ENCODE peak calls at places on chromosomes 4 and X, in seven cellular contexts. S is A549, N is esophagus squamous epithelium, C is IMR-90, P is heart left ventricle, J is stomach, Y is gastrocnemius medialis. A is an unnamed sample.

GRCh38 chr4:182585321-182585720 is 331.9 kb downstream of the DCTD start:
- DNase-seq in J (no peak), Y (no peak), P (no peak), C (no peak), S (no peak), N (no peak), A (no peak)

GRCh38 chr4:94621491-94622080 is 136.2 kb upstream of the BMPR1B start:
- DNase-seq in J (no peak), N (no peak), P (no peak), Y (no peak), C (peak), S (peak), A (peak)

GRCh38 chr4:108943971-108944370 is 181.1 kb upstream of the ETNPPL start:
- DNase-seq in C (no peak), S (no peak), Y (no peak), J (no peak), P (no peak), N (no peak), A (no peak)

GRCh38 chr4:67198757-67199156 is 346.5 kb downstream of the CENPC start:
- DNase-seq in N (no peak), S (no peak), P (no peak), C (no peak), J (no peak), Y (no peak), A (peak)

GRCh38 chr4:2867758-2868491 is 24.3 kb downstream of the ADD1 start:
- DNase-seq in C (peak), N (no peak), Y (no peak), P (peak), J (no peak), S (no peak), A (peak)

GRCh38 chr4:139955600-139955999 is 198.4 kb downstream of the MAML3 start:
- DNase-seq in P (no peak), C (no peak), J (no peak), Y (no peak), S (no peak), N (no peak), A (no peak)

GRCh38 chrX:130108647-130109428 is 1.5 kb downstream of the ELF4 start:
- DNase-seq in P (peak), N (no peak), S (peak), J (no peak), Y (no peak), C (no peak), A (no peak)

GRCh38 chr4:67103001-67103737 is 442.1 kb downstream of the CENPC start:
- DNase-seq in S (no peak), Y (no peak), C (no peak), P (no peak), N (no peak), J (no peak), A (no peak)

GRCh38 chr4:124980276-124980752 is 267.8 kb upstream of the ANKRD50 start:
- DNase-seq in N (no peak), P (no peak), Y (no peak), C (peak), J (no peak), S (no peak), A (no peak)

GRCh38 chr4:75895744-75896314 is 6.4 kb downstream of the PPEF2 start:
- DNase-seq in S (peak), N (no peak), J (no peak), Y (no peak), P (no peak), C (peak), A (no peak)

GRCh38 chr4:105283501-105283900 is 136.8 kb downstream of the TET2 start:
- DNase-seq in Y (no peak), S (no peak), C (peak), P (no peak), J (no peak), N (no peak), A (no peak)

GRCh38 chrX:139559383-139560042 is 29.0 kb downstream of the F9 start:
- DNase-seq in P (no peak), Y (peak), J (peak), C (peak), S (peak), N (no peak), A (peak)

GRCh38 chr4:118752551-118752950 is 67.4 kb downstream of the METTL14 start:
- DNase-seq in N (no peak), Y (no peak), S (no peak), P (no peak), J (no peak), C (no peak), A (no peak)

GRCh38 chrX:74119016-74119910 is 184.7 kb upstream of the ZCCHC13 start:
- DNase-seq in S (peak), Y (no peak), N (no peak), J (no peak), P (no peak), C (peak), A (no peak)

GRCh38 chrX:49199906-49200771 is at the start of gene SYP:
- DNase-seq in C (peak), Y (peak), S (peak), P (peak), J (peak), N (peak), A (peak)

GRCh38 chr4:164488114-164488513 is 265.8 kb upstream of the SMIM31 start:
- DNase-seq in C (no peak), N (no peak), J (no peak), S (no peak), P (no peak), Y (no peak), A (no peak)

GRCh38 chr4:26197018-26197779 is 123.6 kb upstream of the RBPJ start:
- DNase-seq in S (peak), P (peak), N (no peak), Y (no peak), J (peak), C (peak), A (no peak)

GRCh38 chr4:90715242-90715641 is 588.0 kb downstream of the CCSER1 start:
- DNase-seq in N (no peak), Y (no peak), P (no peak), J (no peak), S (no peak), C (no peak), A (no peak)

GRCh38 chr4:148258526-148258925 is 183.7 kb downstream of the NR3C2 start:
- DNase-seq in S (no peak), J (no peak), P (peak), N (no peak), Y (no peak), C (no peak), A (no peak)

GRCh38 chr4:148263127-148263526 is 179.1 kb downstream of the NR3C2 start:
- DNase-seq in Y (no peak), N (no peak), P (no peak), S (no peak), C (no peak), J (no peak), A (no peak)

GRCh38 chr4:148263820-148264219 is 178.4 kb downstream of the NR3C2 start:
- DNase-seq in C (no peak), P (no peak), J (no peak), N (no peak), Y (no peak), S (no peak), A (no peak)

GRCh38 chr4:148259841-148260240 is 182.4 kb downstream of the NR3C2 start:
- DNase-seq in Y (no peak), N (no peak), C (no peak), J (no peak), P (no peak), S (no peak), A (no peak)

GRCh38 chr4:148261861-148262260 is 180.4 kb downstream of the NR3C2 start:
- DNase-seq in Y (no peak), J (no peak), N (no peak), S (no peak), P (no peak), C (peak), A (no peak)
- H3K27ac ChIP-seq in Y (no peak), J (no peak), N (no peak), S (no peak), P (no peak), C (no peak), A (no peak)

GRCh38 chr4:153535735-153536494 is 69.8 kb downstream of the TMEM131L start:
- DNase-seq in P (no peak), C (peak), S (no peak), J (no peak), Y (no peak), N (no peak), A (no peak)
- TF ChIP-seq CTCF in P (no peak), C (no peak), S (no peak), J (no peak), Y (no peak), N (no peak), A (no peak)

DNA sequence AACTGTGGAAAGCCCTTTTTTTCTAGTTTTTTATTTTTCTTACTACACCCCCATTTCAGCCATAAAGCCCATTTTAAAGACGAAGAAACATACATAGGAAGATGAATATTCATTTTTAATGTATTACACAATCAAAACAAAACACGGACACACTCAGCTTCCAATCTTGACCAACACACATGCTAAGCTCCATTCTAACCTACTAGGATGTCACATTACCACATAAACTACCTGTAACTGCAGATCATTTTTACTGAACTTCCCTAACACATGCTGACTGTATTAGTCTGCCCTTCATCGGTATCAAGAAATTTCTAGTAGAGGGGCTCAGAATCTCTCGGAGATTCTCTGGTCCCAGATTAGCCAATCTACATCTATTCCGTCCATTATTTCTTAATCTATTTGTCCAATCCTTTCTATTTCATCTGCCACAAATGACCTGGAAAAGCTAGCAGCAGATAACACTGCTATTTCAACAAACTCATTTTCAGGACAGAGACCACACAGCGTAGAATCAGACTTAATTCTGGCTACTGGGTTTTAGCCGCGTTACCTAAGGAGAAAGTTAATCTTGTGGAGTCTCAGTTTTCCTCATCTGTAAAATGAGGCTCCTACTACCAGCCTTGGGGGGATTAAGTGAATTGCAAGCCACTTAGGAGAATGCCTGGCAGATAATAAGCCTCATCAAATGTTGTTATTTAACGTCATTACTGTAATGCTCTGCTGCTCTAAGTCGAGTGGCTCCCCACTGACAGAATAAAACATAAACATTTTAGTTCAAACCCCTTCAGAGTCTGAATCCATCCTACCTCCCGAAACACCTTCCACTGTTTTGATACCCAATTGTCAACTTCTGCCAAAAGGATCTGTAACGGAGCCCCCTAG is 1.6 kb downstream of the CCNI start:
- DNase-seq in Y (no peak), C (no peak), S (no peak), N (no peak), J (no peak), P (no peak), A (no peak)
- TF ChIP-seq POLR2A in Y (no peak), C (peak), S (no peak), N (no peak), J (no peak), P (no peak), A (no peak)

GRCh38 chrX:77925764-77926163 is 15.3 kb downstream of the ATP7A start:
- DNase-seq in Y (no peak), S (no peak), C (no peak), N (no peak), P (no peak), J (no peak), A (no peak)
- H3K27ac ChIP-seq in Y (no peak), S (no peak), C (no peak), N (no peak), P (no peak), J (no peak), A (no peak)

GRCh38 chrX:16743604-16744325 is 24.4 kb downstream of the SYAP1 start:
- DNase-seq in S (no peak), J (no peak), N (no peak), P (no peak), Y (no peak), C (peak), A (no peak)
- TF ChIP-seq CTCF in S (peak), J (no peak), N (no peak), P (no peak), Y (no peak), C (peak), A (no peak)

DNA sequence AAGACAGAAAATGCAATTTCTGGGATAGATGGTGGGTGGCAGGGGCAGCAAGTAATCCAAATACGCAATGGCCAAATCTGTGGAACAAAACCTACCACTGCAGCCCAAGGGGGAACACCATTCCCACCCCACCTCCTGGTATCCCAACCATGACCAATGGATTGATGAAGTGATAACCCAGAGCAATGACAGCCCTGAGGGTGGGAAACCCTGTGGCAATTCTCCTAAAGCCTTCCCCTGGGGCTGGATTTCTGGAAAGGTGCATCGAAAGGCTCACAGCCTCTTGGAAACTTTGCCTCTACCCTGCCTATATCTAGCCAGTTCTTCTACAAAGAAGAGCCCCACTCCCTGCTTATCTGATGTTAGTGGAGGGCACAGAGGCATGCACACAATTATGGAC is 59.9 kb upstream of the TXK start:
- DNase-seq in N (no peak), C (no peak), P (no peak), J (no peak), S (no peak), Y (no peak), A (no peak)
- TF ChIP-seq POLR2A in N (no peak), C (no peak), P (no peak), J (no peak), S (no peak), Y (no peak), A (no peak)

GRCh38 chr4:116066711-116067245 is 953.4 kb upstream of the NDST4 start:
- DNase-seq in S (no peak), P (no peak), C (no peak), J (no peak), Y (no peak), N (no peak), A (no peak)
- H3K27ac ChIP-seq in S (no peak), P (no peak), C (no peak), J (no peak), Y (no peak), N (no peak), A (no peak)

DNA sequence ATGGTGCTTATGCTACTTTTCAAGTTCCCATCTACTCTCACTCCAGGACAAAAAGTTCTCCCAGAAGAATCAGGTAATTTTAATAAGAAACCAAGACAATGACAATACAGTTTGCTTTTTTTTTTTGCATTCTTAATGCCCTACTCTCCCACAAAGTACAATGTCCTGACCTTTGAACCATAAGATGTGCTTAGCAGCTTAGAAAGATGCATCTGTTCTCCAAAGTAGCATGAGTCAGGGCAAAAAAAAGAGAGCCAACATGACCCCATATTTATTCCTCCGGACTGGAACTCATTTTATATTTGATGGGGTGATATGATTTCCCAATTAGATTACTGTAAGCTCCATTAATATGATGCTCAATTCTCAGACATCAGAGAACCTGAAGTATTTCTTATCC is 16.5 kb upstream of the PDCL2 start:
- DNase-seq in C (no peak), Y (no peak), N (no peak), P (no peak), J (no peak), S (no peak), A (no peak)
- TF ChIP-seq CTCF in C (no peak), Y (no peak), N (no peak), P (no peak), J (no peak), S (no peak), A (no peak)

GRCh38 chr4:146637853-146638800 is 566 bp upstream of the POU4F2 start:
- DNase-seq in N (no peak), C (no peak), S (no peak), Y (no peak), P (no peak), J (no peak), A (peak)

GRCh38 chr4:146640021-146640425 is 1.3 kb downstream of the POU4F2 start:
- DNase-seq in N (no peak), S (no peak), C (no peak), Y (no peak), P (no peak), J (no peak), A (no peak)

GRCh38 chr4:146640459-146641061 is 1.9 kb downstream of the POU4F2 start:
- DNase-seq in P (no peak), Y (no peak), J (no peak), N (no peak), C (no peak), S (no peak), A (no peak)

GRCh38 chr4:146638801-146639351 is at the start of gene POU4F2:
- DNase-seq in N (no peak), Y (no peak), J (no peak), S (no peak), P (no peak), C (no peak), A (peak)

GRCh38 chr4:146639414-146639814 is 721 bp downstream of the POU4F2 start:
- DNase-seq in C (no peak), N (no peak), P (no peak), Y (no peak), J (no peak), S (no peak), A (no peak)
- TF ChIP-seq POLR2A in C (no peak), N (no peak), P (no peak), Y (no peak), J (no peak), S (no peak), A (no peak)

DNA sequence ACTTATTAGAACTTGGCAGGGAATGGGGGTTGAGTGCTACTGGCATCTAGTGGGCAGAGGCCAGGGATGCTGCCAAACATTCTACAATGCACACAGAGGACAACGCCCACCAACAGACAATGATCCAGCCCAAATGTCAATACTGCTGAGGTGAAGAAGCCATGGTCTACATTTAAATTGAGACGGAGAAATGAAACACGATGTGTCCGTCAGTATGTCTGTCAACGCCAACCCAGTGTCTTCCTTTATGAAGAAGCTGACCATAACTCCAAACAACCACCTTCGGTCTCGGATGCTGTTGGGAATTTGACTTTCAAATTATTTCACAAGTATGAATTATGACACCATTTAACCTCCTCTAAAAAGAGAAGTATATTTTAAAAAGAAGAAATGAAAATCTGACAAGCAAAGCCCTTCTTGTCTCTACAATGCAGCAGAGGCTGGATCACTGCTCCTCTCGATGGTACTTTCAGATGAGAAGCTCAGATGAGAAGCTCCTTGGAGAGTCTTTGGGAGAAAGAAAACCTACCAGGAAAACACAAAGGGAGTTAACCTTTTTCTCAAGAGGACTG is 123.7 kb upstream of the MAP3K15 start:
- DNase-seq in P (no peak), N (no peak), S (no peak), J (no peak), Y (no peak), C (no peak), A (no peak)
- H3K27ac ChIP-seq in P (no peak), N (no peak), S (no peak), J (no peak), Y (no peak), C (no peak), A (no peak)

A was measured in testis.